ENCODE peak calls at places on chromosomes 7 and 10, in four cellular contexts. B is gastrocnemius medialis, Q is GM23248, X is astrocyte of the cerebellum. W is an unnamed sample.

GRCh38 chr10:73859441-73860049 is 14.8 kb downstream of the CAMK2G start:
- DNase-seq in Q (peak; percentile 44), X (no peak), B (no peak), W (no peak)

GRCh38 chr10:10164845-10165244 is 852.8 kb upstream of the CELF2 start:
- DNase-seq in Q (no peak), X (no peak), B (no peak), W (no peak)

GRCh38 chr7:142334236-142334635 is 76.4 kb upstream of the PRSS58 start:
- DNase-seq in X (no peak), B (no peak), Q (no peak), W (no peak)

GRCh38 chr10:113303747-113304146 is 249.1 kb upstream of the HABP2 start:
- DNase-seq in X (no peak), Q (peak; percentile 59), B (no peak), W (no peak)

GRCh38 chr10:21572578-21572977 is 38.5 kb downstream of the MLLT10 start:
- DNase-seq in X (peak; percentile 9), B (peak; percentile 27), Q (peak; percentile 57), W (peak; percentile 46)

GRCh38 chr10:124588736-124589451 is 127.3 kb downstream of the LHPP start:
- DNase-seq in X (no peak), B (peak; percentile 70), Q (peak; percentile 9), W (no peak)

GRCh38 chr7:105896407-105896842 is 20.0 kb upstream of the ATXN7L1 start:
- DNase-seq in X (no peak), B (no peak), Q (no peak), W (no peak)

GRCh38 chr7:23658831-23659427 is 21.1 kb upstream of the FAM221A start:
- DNase-seq in Q (no peak), B (no peak), X (no peak), W (no peak)

GRCh38 chr7:133794490-133794889 is 332.6 kb upstream of the LRGUK start:
- DNase-seq in Q (peak; percentile 45), B (peak; percentile 55), X (no peak), W (no peak)

GRCh38 chr10:63414481-63415260 is 51.1 kb downstream of the JMJD1C start:
- DNase-seq in Q (peak; percentile 49), B (peak; percentile 16), X (no peak), W (peak; percentile 47)

GRCh38 chr10:21600804-21601512 is 66.9 kb downstream of the MLLT10 start:
- DNase-seq in Q (no peak), X (no peak), B (no peak), W (no peak)

GRCh38 chr7:2527505-2528464 is 8.2 kb downstream of the LFNG start:
- DNase-seq in X (no peak), B (no peak), Q (peak; percentile 92), W (peak; percentile 76)

GRCh38 chr10:102596506-102596971 is 47.7 kb upstream of the TRIM8 start:
- DNase-seq in Q (peak; percentile 77), B (no peak), X (peak; percentile 32), W (peak; percentile 51)

GRCh38 chr10:91551856-91552255 is 81.0 kb downstream of the PPP1R3C start:
- DNase-seq in X (peak; percentile 57), Q (peak; percentile 71), B (no peak), W (peak; percentile 81)

GRCh38 chr10:24929056-24929544 is 23.3 kb downstream of the PRTFDC1 start:
- DNase-seq in Q (peak; percentile 14), X (peak; percentile 97), B (no peak), W (peak; percentile 95)

GRCh38 chr10:121106607-121107006 is 255.4 kb downstream of the WDR11 start:
- DNase-seq in Q (no peak), X (no peak), B (no peak), W (no peak)

GRCh38 chr7:37511852-37512377 is 63.3 kb upstream of the ELMO1 start:
- DNase-seq in X (no peak), B (no peak), Q (no peak), W (no peak)

GRCh38 chr10:113381906-113382562 is 170.8 kb upstream of the HABP2 start:
- DNase-seq in Q (peak; percentile 84), X (no peak), B (no peak), W (peak; percentile 46)

GRCh38 chr10:598415-599170 is 90.9 kb downstream of the DIP2C start:
- DNase-seq in Q (peak; percentile 93), B (no peak), X (peak; percentile 93), W (peak; percentile 96)

GRCh38 chr7:106425017-106425719 is 140.4 kb upstream of the NAMPT start:
- DNase-seq in X (peak; percentile 99), Q (peak; percentile 98), B (peak; percentile 72), W (peak; percentile 98)

GRCh38 chr10:77195101-77195500 is 442.5 kb downstream of the KCNMA1 start:
- DNase-seq in X (peak; percentile 69), B (no peak), Q (peak; percentile 88), W (peak; percentile 85)

GRCh38 chr10:97210576-97210975 is 24.8 kb upstream of the SLIT1 start:
- DNase-seq in B (peak; percentile 20), X (peak; percentile 51), Q (peak; percentile 56), W (peak; percentile 64)

GRCh38 chr10:93746844-93747284 is 10.9 kb upstream of the LGI1 start:
- DNase-seq in Q (peak; percentile 83), X (peak; percentile 94), B (no peak), W (peak; percentile 96)

GRCh38 chr10:28676968-28677888 is at the start of gene BAMBI:
- DNase-seq in X (peak; percentile 55), B (peak; percentile 79), Q (peak; percentile 96), W (peak; percentile 91)

GRCh38 chr10:6274040-6274439 is 71.3 kb downstream of the PFKFB3 start:
- DNase-seq in Q (peak; percentile 67), B (no peak), X (no peak), W (no peak)

GRCh38 chr10:119595715-119596515 is 849 bp downstream of the TIAL1 start:
- DNase-seq in B (peak; percentile 20), X (no peak), Q (peak; percentile 75), W (peak; percentile 34)

GRCh38 chr10:72574636-72575035 is 51.2 kb downstream of the MICU1 start:
- DNase-seq in X (no peak), Q (no peak), B (no peak), W (no peak)

GRCh38 chr7:143384148-143384547 is 3.0 kb downstream of the ZYX start:
- DNase-seq in X (no peak), Q (peak; percentile 82), B (no peak), W (no peak)

GRCh38 chr7:153087498-153087897 is 327.9 kb downstream of the ACTR3B start:
- DNase-seq in B (no peak), Q (no peak), X (no peak), W (no peak)

GRCh38 chr7:47298636-47299035 is 283.3 kb downstream of the TNS3 start:
- DNase-seq in B (no peak), Q (no peak), X (no peak), W (no peak)

GRCh38 chr7:125061-125471 is 67.3 kb upstream of the FAM20C start:
- DNase-seq in B (no peak), X (no peak), Q (no peak), W (no peak)

GRCh38 chr7:107742678-107743566 is 1.0 kb upstream of the CBLL1 start:
- DNase-seq in X (no peak), B (no peak), Q (no peak), W (no peak)

GRCh38 chr10:62306663-62307062 is 38.0 kb upstream of the RTKN2 start:
- DNase-seq in Q (no peak), B (no peak), X (no peak), W (no peak)

GRCh38 chr7:32299133-32299702 is 191.0 kb downstream of the LSM5 start:
- DNase-seq in B (no peak), X (no peak), Q (no peak), W (no peak)

GRCh38 chr10:76984559-76985443 is 652.8 kb downstream of the KCNMA1 start:
- DNase-seq in Q (peak; percentile 85), B (peak; percentile 46), X (peak; percentile 78), W (peak; percentile 83)

GRCh38 chr7:150881189-150881588 is 28.9 kb downstream of the AOC1 start:
- DNase-seq in B (no peak), X (no peak), Q (no peak), W (no peak)
- H3K4me3 ChIP-seq in B (no peak overlapping the region), X (no peak overlapping the region), Q (no peak overlapping the region), W (no peak overlapping the region)

DNA sequence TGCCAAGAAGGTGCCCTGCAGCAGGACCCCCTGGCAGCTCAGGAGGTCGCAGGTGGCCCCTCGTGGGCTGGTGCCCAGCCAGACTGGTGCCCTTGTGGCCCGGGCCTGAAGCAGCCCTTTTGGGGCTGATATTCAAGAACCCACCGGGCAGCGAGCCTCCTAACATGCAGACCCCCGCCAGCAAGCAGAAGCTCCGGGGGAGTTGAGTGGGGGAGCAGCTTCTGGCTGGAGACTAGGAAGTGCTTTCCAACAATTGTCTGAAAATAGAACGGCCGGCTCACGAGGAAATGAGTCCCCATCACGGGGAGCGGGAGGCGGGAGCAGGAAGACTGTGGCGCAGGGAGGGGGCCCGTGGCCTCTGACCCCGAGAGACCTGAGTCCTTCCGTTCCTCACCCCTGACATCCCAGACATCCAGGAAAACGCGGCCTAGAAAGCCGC is 9.5 kb upstream of the INTS1 start:
- DNase-seq in Q (peak; percentile 38), B (peak; percentile 84), X (no peak), W (peak; percentile 19)
- H3K4me3 ChIP-seq in Q (no peak overlapping the region), B (peak overlapping the region; percentile 48), X (no peak overlapping the region), W (no peak overlapping the region)

GRCh38 chr7:70312336-70312735 is 714.1 kb downstream of the AUTS2 start:
- DNase-seq in X (no peak), Q (no peak), B (no peak), W (no peak)
- H3K4me3 ChIP-seq in X (no peak overlapping the region), Q (no peak overlapping the region), B (no peak overlapping the region), W (no peak overlapping the region)

GRCh38 chr7:25854059-25854458 is 297.9 kb upstream of the NFE2L3 start:
- DNase-seq in X (no peak), B (no peak), Q (peak; percentile 47), W (no peak)
- H3K4me3 ChIP-seq in X (no peak overlapping the region), B (no peak overlapping the region), Q (peak overlapping the region; percentile 64), W (no peak overlapping the region)

DNA sequence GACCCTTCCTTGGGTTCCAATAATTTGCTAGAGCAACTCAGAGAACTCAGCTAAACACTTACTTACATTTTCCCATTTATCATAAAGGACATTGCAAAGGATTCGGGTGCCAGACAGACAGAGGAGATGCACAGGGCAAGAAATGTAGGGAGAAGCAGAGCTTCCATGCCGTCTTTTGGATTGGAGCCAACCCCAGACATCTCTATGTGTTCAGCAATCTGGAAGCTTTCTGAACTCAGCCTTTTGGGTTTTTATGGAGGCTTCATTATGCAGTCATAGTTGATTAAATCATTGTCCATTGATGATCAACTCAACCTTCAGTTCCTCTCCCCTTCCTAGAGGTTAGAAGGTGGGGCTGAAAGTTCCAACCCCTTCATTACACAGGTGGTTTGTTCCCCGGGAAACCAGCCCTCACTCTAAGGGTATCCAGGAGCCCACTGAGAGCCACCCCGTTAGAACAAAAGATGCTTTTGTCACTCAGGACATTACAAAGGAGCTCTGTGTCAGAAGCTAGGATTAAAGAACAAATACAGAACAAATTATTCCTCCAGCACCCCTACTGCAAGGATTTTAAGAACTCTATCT is 211.9 kb upstream of the VSTM2A start:
- DNase-seq in Q (no peak), B (no peak), X (no peak), W (no peak)
- H3K4me3 ChIP-seq in Q (no peak overlapping the region), B (no peak overlapping the region), X (no peak overlapping the region), W (no peak overlapping the region)